ENCODE peak calls at places on chromosomes 3 and 15, in eight cellular contexts. C, K, M, B, R, D, Z and T are unnamed samples.

GRCh38 chr3:172846706-172847105 is 96.2 kb downstream of the ECT2 start:
- DNase-seq in Z (no peak), D (no peak), K (no peak), R (no peak), C (no peak), M (no peak), B (no peak), T (no peak)

GRCh38 chr3:165439765-165440164 is 243.6 kb upstream of the SLITRK3 start:
- DNase-seq in K (no peak), D (no peak), M (no peak), Z (no peak), R (no peak), B (no peak), C (no peak), T (no peak)

GRCh38 chr3:42728056-42728455 is 25.5 kb upstream of the HHATL start:
- DNase-seq in M (no peak), Z (no peak), K (no peak), C (no peak), B (peak; percentile 14), D (no peak), R (peak; percentile 66), T (no peak)

GRCh38 chr15:62835351-62835750 is 207.2 kb upstream of the TPM1 start:
- DNase-seq in D (no peak), Z (no peak), K (no peak), R (no peak), C (no peak), M (no peak), B (no peak), T (no peak)

GRCh38 chr15:49827311-49827710 is 206.5 kb downstream of the DTWD1 start:
- DNase-seq in K (no peak), C (no peak), Z (no peak), D (no peak), R (no peak), M (no peak), B (no peak), T (no peak)

GRCh38 chr3:25421747-25422146 is 6.3 kb upstream of the RARB start:
- DNase-seq in M (no peak), B (no peak), K (no peak), Z (no peak), D (no peak), C (no peak), R (no peak), T (no peak)

GRCh38 chr3:194035406-194036138 is 100.4 kb upstream of the HES1 start:
- DNase-seq in M (no peak), D (no peak), Z (no peak), R (no peak), C (no peak), B (no peak), K (no peak), T (no peak)

GRCh38 chr3:162125790-162126189 is 629.2 kb downstream of the OTOL1 start:
- DNase-seq in B (no peak), C (no peak), K (no peak), D (no peak), Z (no peak), R (no peak), M (no peak), T (no peak)

GRCh38 chr15:68765602-68766368 is 54.9 kb downstream of the ANP32A start:
- DNase-seq in C (no peak), R (no peak), K (no peak), D (no peak), Z (no peak), B (no peak), M (no peak), T (no peak)

GRCh38 chr3:41198526-41198925 is 779 bp upstream of the CTNNB1 start:
- DNase-seq in R (peak; percentile 71), K (peak; percentile 62), C (no peak), M (no peak), Z (no peak), D (peak; percentile 60), B (peak; percentile 37), T (no peak)

GRCh38 chr15:43808960-43809678 is 8.7 kb downstream of the HYPK start:
- DNase-seq in C (no peak), M (no peak), Z (peak; percentile 45), B (no peak), K (no peak), D (no peak), R (no peak), T (no peak)

GRCh38 chr3:18223591-18224338 is 201.4 kb downstream of the SATB1 start:
- DNase-seq in C (no peak), Z (peak; percentile 38), M (no peak), K (no peak), B (no peak), R (no peak), D (no peak), T (no peak)

GRCh38 chr15:82298520-82298919 is 35.9 kb downstream of the SAXO2 start:
- DNase-seq in M (no peak), R (peak; percentile 71), K (no peak), D (no peak), B (no peak), Z (no peak), C (no peak), T (no peak)

GRCh38 chr15:71812966-71813722 is 2.8 kb downstream of the NR2E3 start:
- DNase-seq in Z (no peak), B (no peak), D (no peak), M (no peak), K (no peak), C (no peak), R (no peak), T (no peak)

GRCh38 chr15:30870681-30871080 is 33.0 kb upstream of the FAN1 start:
- DNase-seq in C (no peak), D (no peak), Z (no peak), B (no peak), K (no peak), M (no peak), R (no peak), T (no peak)
- TF ChIP-seq CTCF in C (no peak), D (no peak), Z (no peak), B (no peak), K (no peak), M (no peak), R (no peak), T (no peak)

GRCh38 chr3:2856062-2856792 is 253.9 kb downstream of the IL5RA start:
- DNase-seq in Z (no peak), K (peak; percentile 66), D (peak; percentile 15), M (no peak), B (no peak), R (no peak), C (no peak), T (no peak)
- TF ChIP-seq CTCF in Z (no peak), K (peak; percentile 53), D (no peak), M (no peak), B (no peak), R (no peak), C (no peak), T (no peak)

GRCh38 chr3:43766672-43767465 is 76.1 kb downstream of the ABHD5 start:
- DNase-seq in Z (no peak), K (no peak), C (no peak), M (no peak), R (no peak), D (no peak), B (no peak), T (no peak)

GRCh38 chr3:43770426-43771103 is 79.8 kb downstream of the ABHD5 start:
- DNase-seq in D (no peak), Z (no peak), K (no peak), R (peak; percentile 69), M (no peak), C (peak; percentile 89), B (peak; percentile 83), T (no peak)

GRCh38 chr3:43769097-43769470 is 78.3 kb downstream of the ABHD5 start:
- DNase-seq in C (no peak), Z (no peak), R (no peak), K (no peak), D (no peak), B (no peak), M (no peak), T (no peak)

GRCh38 chr3:43768594-43768993 is 77.9 kb downstream of the ABHD5 start:
- DNase-seq in K (no peak), R (no peak), Z (no peak), C (no peak), M (no peak), D (no peak), B (peak; percentile 75), T (no peak)

GRCh38 chr3:43769471-43770425 is 79.0 kb downstream of the ABHD5 start:
- DNase-seq in K (peak; percentile 98), R (peak; percentile 98), Z (peak; percentile 75), M (peak; percentile 99), D (peak; percentile 92), B (peak; percentile 97), C (peak; percentile 95), T (peak; percentile 94)
- TF ChIP-seq CTCF in K (peak; percentile 92), R (peak; percentile 90), Z (peak; percentile 87), M (peak; percentile 95), D (peak; percentile 93), B (peak; percentile 92), C (peak; percentile 96), T (peak; percentile 99)

GRCh38 chr3:124982855-124983254 is 48.3 kb upstream of the MUC13 start:
- DNase-seq in Z (no peak), B (no peak), C (no peak), D (no peak), K (no peak), M (no peak), R (no peak), T (no peak)

GRCh38 chr3:124984754-124985153 is 50.2 kb upstream of the MUC13 start:
- DNase-seq in B (no peak), C (no peak), D (no peak), Z (no peak), K (no peak), M (no peak), R (no peak), T (no peak)

GRCh38 chr3:124981472-124981871 is 46.9 kb upstream of the MUC13 start:
- DNase-seq in D (no peak), C (no peak), R (no peak), Z (no peak), K (no peak), M (no peak), B (no peak), T (no peak)

GRCh38 chr3:124985358-124985757 is 50.8 kb upstream of the MUC13 start:
- DNase-seq in D (no peak), C (no peak), B (peak; percentile 63), Z (no peak), M (no peak), K (no peak), R (no peak), T (no peak)

DNA sequence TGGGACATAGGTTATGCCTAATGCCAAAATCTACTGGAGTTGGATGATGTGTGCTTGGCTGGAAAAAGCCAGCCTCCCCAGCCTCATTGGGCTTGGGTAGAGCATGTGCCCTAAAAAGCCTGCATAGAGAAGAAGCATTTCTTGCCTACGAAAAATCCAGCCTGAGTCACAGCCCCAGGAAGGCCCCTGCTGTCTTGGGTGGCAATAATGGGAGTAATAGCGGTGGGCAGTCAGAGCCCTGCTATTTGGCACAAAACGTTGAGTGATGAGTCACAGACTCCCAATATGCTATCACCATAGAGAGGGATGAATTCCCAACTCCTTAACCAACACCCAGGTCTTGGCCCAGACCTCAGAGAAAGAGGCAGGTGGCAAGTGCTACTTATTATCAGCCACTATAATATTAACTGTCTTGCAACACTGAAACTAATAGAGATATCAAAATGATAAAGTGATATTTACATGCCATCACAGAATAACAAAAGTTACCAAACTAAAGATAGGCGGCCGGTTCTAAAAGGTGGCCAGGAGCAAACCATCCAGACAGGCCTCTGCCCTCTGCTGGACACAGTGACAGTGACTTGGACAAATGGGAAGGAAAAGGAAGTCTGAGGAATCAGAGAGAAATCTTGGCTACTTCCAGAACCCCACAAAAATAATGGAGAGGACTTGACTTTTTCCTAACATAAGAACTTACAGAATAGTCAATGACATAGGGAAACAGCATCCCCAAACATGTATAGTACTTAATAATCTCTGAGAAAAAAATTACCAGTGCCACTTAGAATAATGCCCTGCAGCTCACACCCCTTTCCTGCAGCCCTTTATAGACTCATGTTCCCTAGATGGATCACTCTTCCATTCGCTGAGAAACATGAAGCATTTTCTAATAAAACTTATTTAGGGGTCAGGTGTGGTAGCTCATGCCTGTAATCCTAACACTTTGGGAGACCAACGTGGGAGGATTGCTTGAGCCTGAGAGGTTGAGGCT is 51.9 kb upstream of the MUC13 start:
- DNase-seq in K (peak; percentile 59), R (no peak), Z (no peak), B (no peak), D (no peak), M (peak; percentile 34), C (no peak), T (peak; percentile 16)
- TF ChIP-seq CTCF in K (peak; percentile 74), R (peak; percentile 16), Z (no peak), B (no peak), D (peak; percentile 49), M (no peak), C (peak; percentile 59), T (peak; percentile 66)